ENCODE peak calls at places on chromosomes 3 and 15, in ten cellular contexts. R is OCI-LY7, X is uterus, L is GDM1, B is EH, Z is ovary, M is lung microvascular endothelial cell, Q is D341Med, H is choroid plexus epithelial cell, Y is heart right ventricle. F is an unnamed sample.

GRCh38 chr15:51186846-51187340 is 92.2 kb upstream of the TNFAIP8L3 start:
- DNase-seq in R (no peak), X (no peak), L (no peak), B (no peak), Z (no peak), M (no peak), Q (no peak), H (no peak), Y (no peak), F (no peak)

GRCh38 chr3:83435173-83435572 is 1523.6 kb upstream of the CADM2 start:
- DNase-seq in R (no peak), X (no peak), L (no peak), B (no peak), Z (no peak), M (no peak), Q (no peak), H (peak; percentile 16), Y (no peak), F (no peak)

GRCh38 chr3:43932921-43933320 is 242.2 kb downstream of the ABHD5 start:
- DNase-seq in R (no peak), X (no peak), L (no peak), B (no peak), Z (no peak), M (no peak), Q (no peak), H (peak; percentile 6), Y (no peak), F (no peak)

GRCh38 chr3:176491084-176491483 is 706.2 kb downstream of the TBL1XR1 start:
- DNase-seq in R (no peak), X (no peak), L (no peak), B (no peak), Z (no peak), M (no peak), Q (no peak), H (no peak), Y (no peak), F (no peak)

GRCh38 chr3:126267169-126267975 is 87.0 kb upstream of the ALDH1L1 start:
- DNase-seq in R (no peak), X (peak; percentile 76), L (no peak), B (peak; percentile 98), Z (peak; percentile 77), M (peak; percentile 66), Q (no peak), H (peak; percentile 96), Y (peak; percentile 45), F (peak; percentile 88)

GRCh38 chr3:3666664-3667063 is 132.6 kb upstream of the LRRN1 start:
- DNase-seq in R (no peak), X (no peak), L (no peak), B (no peak), Z (no peak), M (no peak), Q (no peak), H (no peak), Y (no peak), F (no peak)

GRCh38 chr3:73786346-73786807 is 161.6 kb upstream of the PDZRN3 start:
- DNase-seq in R (no peak), X (peak; percentile 65), L (no peak), B (peak; percentile 99), Z (no peak), M (no peak), Q (no peak), H (peak; percentile 86), Y (peak; percentile 17), F (peak; percentile 83)

GRCh38 chr3:30308131-30308530 is 298.3 kb upstream of the TGFBR2 start:
- DNase-seq in R (no peak), X (no peak), L (no peak), B (peak; percentile 62), Z (no peak), M (no peak), Q (no peak), H (peak; percentile 60), Y (no peak), F (no peak)

GRCh38 chr3:117735481-117736101 is 1026.0 kb downstream of the TUSC7 start:
- DNase-seq in R (no peak), X (no peak), L (no peak), B (peak; percentile 91), Z (no peak), M (no peak), Q (no peak), H (peak; percentile 75), Y (no peak), F (no peak)

F was measured in psoas muscle.